ENCODE peak calls at places on chromosomes 2 and 18, in five cellular contexts. V is CD8-positive, alpha-beta memory T cell; Y is NT2/D1; D is fibroblast of the conjunctiva; F is endothelial cell of umbilical vein. C is an unnamed sample.

GRCh38 chr2:30747206-30747605 is 60.0 kb downstream of the CAPN13 start:
- DNase-seq in V (no peak), F (no peak), D (no peak), Y (no peak), C (no peak)

GRCh38 chr2:231378028-231378722 is 17.3 kb upstream of the B3GNT7 start:
- DNase-seq in F (no peak), D (no peak), V (no peak), Y (no peak), C (no peak)

GRCh38 chr2:56474412-56475158 is 290.8 kb downstream of the CCDC85A start:
- DNase-seq in D (peak), F (no peak), Y (no peak), V (no peak), C (no peak)

GRCh38 chr2:949894-950626 is 589 bp upstream of the SNTG2 start:
- DNase-seq in V (no peak), Y (no peak), F (no peak), D (no peak), C (no peak)

GRCh38 chr2:8522682-8523081 is 159.2 kb upstream of the ID2 start:
- DNase-seq in Y (no peak), V (no peak), D (no peak), F (no peak), C (no peak)

GRCh38 chr18:78514910-78515670 is 464.5 kb upstream of the SALL3 start:
- DNase-seq in V (no peak), Y (no peak), D (no peak), F (no peak), C (no peak)

GRCh38 chr2:95115418-95115817 is 6.2 kb downstream of the MRPS5 start:
- DNase-seq in Y (peak), F (peak), V (peak), D (peak), C (no peak)

GRCh38 chr2:12486205-12487118 is 230.3 kb upstream of the TRIB2 start:
- DNase-seq in V (no peak), F (no peak), Y (peak), D (no peak), C (no peak)

GRCh38 chr2:188207554-188207953 is 84.1 kb upstream of the GULP1 start:
- DNase-seq in D (no peak), V (no peak), Y (no peak), F (no peak), C (no peak)

GRCh38 chr18:79245517-79246001 is 150.2 kb upstream of the NFATC1 start:
- DNase-seq in Y (no peak), D (no peak), F (peak), V (peak), C (no peak)

GRCh38 chr2:239590995-239591915 is 190.4 kb upstream of the HDAC4 start:
- DNase-seq in V (no peak), F (no peak), D (no peak), Y (no peak), C (no peak)

GRCh38 chr18:74951165-74951760 is 257.7 kb downstream of the PTGR3 start:
- DNase-seq in D (peak), Y (no peak), V (no peak), F (peak), C (no peak)

GRCh38 chr2:33342171-33342570 is 134.3 kb upstream of the RASGRP3 start:
- DNase-seq in F (peak), D (no peak), Y (no peak), V (no peak), C (no peak)

GRCh38 chr2:128611421-128612320 is 293.0 kb upstream of the HS6ST1 start:
- DNase-seq in V (no peak), F (no peak), D (no peak), Y (no peak), C (no peak)

GRCh38 chr2:96082211-96083063 is 33.9 kb downstream of the ADRA2B start:
- DNase-seq in V (no peak), Y (no peak), F (no peak), D (no peak), C (no peak)

GRCh38 chr18:78390348-78390929 is 589.2 kb upstream of the SALL3 start:
- DNase-seq in F (no peak), Y (no peak), D (no peak), V (no peak), C (no peak)

GRCh38 chr2:12602661-12603060 is 114.1 kb upstream of the TRIB2 start:
- DNase-seq in Y (no peak), F (no peak), V (no peak), D (no peak), C (no peak)

GRCh38 chr2:149076863-149077412 is 38.4 kb downstream of the LYPD6B start:
- DNase-seq in V (no peak), F (no peak), Y (peak), D (no peak), C (no peak)

GRCh38 chr2:152875832-152876669 is 157.6 kb downstream of the ARL6IP6 start:
- DNase-seq in F (no peak), D (no peak), Y (no peak), V (no peak), C (no peak)

GRCh38 chr2:139067874-139068273 is 287.7 kb upstream of the NXPH2 start:
- DNase-seq in Y (no peak), D (no peak), F (no peak), V (no peak), C (no peak)

GRCh38 chr18:49601211-49601610 is 39.4 kb downstream of the LIPG start:
- DNase-seq in D (no peak), Y (no peak), V (no peak), F (no peak), C (no peak)

GRCh38 chr2:176134978-176135575 is 5.6 kb downstream of the HOXD8 start:
- DNase-seq in D (no peak), Y (no peak), F (peak), V (no peak), C (no peak)

GRCh38 chr2:102488063-102488462 is 15.0 kb downstream of the SLC9A4 start:
- DNase-seq in D (no peak), V (no peak), Y (no peak), F (peak), C (no peak)

GRCh38 chr2:41941831-41942230 is 106.0 kb upstream of the PKDCC start:
- DNase-seq in F (no peak), D (no peak), V (no peak), Y (no peak), C (no peak)

GRCh38 chr2:212147921-212148513 is 390.6 kb downstream of the ERBB4 start:
- DNase-seq in Y (no peak), F (peak), V (no peak), D (no peak), C (no peak)

GRCh38 chr2:104836837-104837236 is 17.1 kb upstream of the POU3F3 start:
- DNase-seq in Y (no peak), V (no peak), F (no peak), D (no peak), C (no peak)

GRCh38 chr2:170493698-170494097 is 221.4 kb upstream of the SP5 start:
- DNase-seq in D (no peak), F (no peak), V (no peak), Y (no peak), C (no peak)

GRCh38 chr2:193584001-193584400 is 1389.3 kb upstream of the TMEFF2 start:
- DNase-seq in F (no peak), Y (peak), V (no peak), D (no peak), C (peak)

GRCh38 chr2:16773080-16773713 is 107.6 kb upstream of the CYRIA start:
- DNase-seq in Y (peak), D (peak), V (no peak), F (peak), C (peak)

GRCh38 chr18:4454548-4455112 is 477 bp downstream of the DLGAP1 start:
- DNase-seq in F (no peak), D (no peak), Y (peak), V (no peak), C (no peak)

GRCh38 chr2:18325118-18325517 is 235.3 kb downstream of the RDH14 start:
- DNase-seq in D (no peak), Y (no peak), F (no peak), V (no peak), C (no peak)

GRCh38 chr18:75612491-75612890 is 185.0 kb upstream of the SMIM21 start:
- DNase-seq in D (no peak), Y (no peak), F (no peak), V (no peak), C (no peak)

C was measured in iPS DF 19.7.